ENCODE peak calls at places on chromosomes 16 and 17, in five cellular contexts. S is T-cell, T is AG09319, M is pancreas, O is AG10803. A is an unnamed sample.

GRCh38 chr17:62653002-62653830 is 25.7 kb downstream of the MRC2 start:
- DNase-seq in S (no peak), T (no peak), M (peak), O (peak), A (peak)

GRCh38 chr17:74210191-74211140 is 2.9 kb upstream of the TTYH2 start:
- DNase-seq in S (peak), T (peak), M (peak), O (peak), A (peak)

GRCh38 chr16:89200850-89201466 is 621 bp upstream of the SLC22A31 start:
- DNase-seq in S (no peak), T (no peak), M (peak), O (no peak), A (no peak)

GRCh38 chr17:43832168-43832975 is 574 bp downstream of the MPP3 start:
- DNase-seq in S (no peak), T (peak), M (peak), O (peak), A (no peak)

GRCh38 chr17:67671492-67671891 is 46.2 kb upstream of the NOL11 start:
- DNase-seq in S (no peak), T (no peak), M (no peak), O (no peak), A (no peak)

GRCh38 chr16:86865866-86866675 is 287.7 kb downstream of the FOXL1 start:
- DNase-seq in S (no peak), T (no peak), M (no peak), O (peak), A (no peak)

GRCh38 chr16:86798247-86799041 is 220.1 kb downstream of the FOXL1 start:
- DNase-seq in S (no peak), T (no peak), M (no peak), O (no peak), A (no peak)

GRCh38 chr17:79216391-79216790 is 141.8 kb downstream of the ENGASE start:
- DNase-seq in S (no peak), T (no peak), M (no peak), O (no peak), A (no peak)

GRCh38 chr16:71352466-71352865 is 6.1 kb upstream of the CALB2 start:
- DNase-seq in S (no peak), T (no peak), M (no peak), O (no peak), A (no peak)